ENCODE peak calls at places on chromosomes 2 and 18, in nine cellular contexts. J is colonic mucosa, B is neural progenitor cell, I is neuronal stem cell, E is PC-3, R is HCT116, A is endodermal cell, Z is fibroblast of lung, Q is endothelial cell of umbilical vein. F is an unnamed sample. For H3K9me3, the result is how much of the 10 kb centered on the place peaks cover.

GRCh38 chr2:197784956-197785941 is at the start of gene BOLL:
- DNase-seq in J (no peak), B (no peak), I (no peak), E (no peak), R (no peak), A (peak), Z (no peak), Q (no peak), F (no peak)

GRCh38 chr2:120677221-120677620 is 58.4 kb upstream of the GLI2 start:
- DNase-seq in J (no peak), B (no peak), I (no peak), E (no peak), R (no peak), A (no peak), Z (no peak), Q (no peak), F (no peak)

GRCh38 chr2:65957454-65957853 is 477.5 kb upstream of the MEIS1 start:
- DNase-seq in J (no peak), B (no peak), I (no peak), E (no peak), R (no peak), A (peak), Z (no peak), Q (no peak), F (no peak)

GRCh38 chr18:31203086-31203793 is 40.6 kb upstream of the DSC1 start:
- DNase-seq in J (peak), B (no peak), I (no peak), E (no peak), R (no peak), A (no peak), Z (peak), Q (no peak), F (no peak)

GRCh38 chr2:135093685-135094340 is 41.7 kb downstream of the RAB3GAP1 start:
- DNase-seq in J (peak), B (no peak), I (no peak), E (no peak), R (no peak), A (no peak), Z (no peak), Q (no peak), F (no peak)

GRCh38 chr2:69777778-69778089 is 35.8 kb downstream of the ANXA4 start:
- DNase-seq in J (no peak), B (no peak), I (no peak), E (no peak), R (no peak), A (no peak), Z (no peak), Q (no peak), F (no peak)

GRCh38 chr2:55063226-55063625 is 13.0 kb upstream of the RTN4 start:
- DNase-seq in J (no peak), B (no peak), I (no peak), E (no peak), R (no peak), A (no peak), Z (no peak), Q (no peak), F (no peak)

GRCh38 chr2:159497256-159497655 is 119.1 kb downstream of the BAZ2B start:
- DNase-seq in J (peak), B (no peak), I (no peak), E (peak), R (peak), A (no peak), Z (peak), Q (peak), F (peak)

GRCh38 chr2:214127178-214127970 is 283.5 kb upstream of the VWC2L start:
- DNase-seq in J (no peak), B (peak), I (no peak), E (peak), R (no peak), A (no peak), Z (peak), Q (no peak), F (peak)

GRCh38 chr2:136917281-136917680 is 151.9 kb downstream of the THSD7B start:
- DNase-seq in J (no peak), B (peak), I (peak), E (no peak), R (no peak), A (peak), Z (no peak), Q (peak), F (no peak)

GRCh38 chr2:224171226-224171625 is 132.1 kb upstream of the SERPINE2 start:
- DNase-seq in J (peak), B (no peak), I (no peak), E (no peak), R (no peak), A (no peak), Z (no peak), Q (no peak), F (no peak)

GRCh38 chr18:32674491-32674890 is 98.3 kb downstream of the KLHL14 start:
- DNase-seq in J (no peak), B (peak), I (no peak), E (peak), R (no peak), A (no peak), Z (no peak), Q (peak), F (peak)

GRCh38 chr2:26462511-26463251 is 15.2 kb downstream of the OTOF start:
- DNase-seq in J (no peak), B (peak), I (peak), E (peak), R (peak), A (peak), Z (peak), Q (peak), F (peak)

GRCh38 chr18:62953663-62954062 is 238.3 kb downstream of the PHLPP1 start:
- DNase-seq in J (no peak), B (no peak), I (no peak), E (no peak), R (no peak), A (no peak), Z (no peak), Q (no peak), F (no peak)

GRCh38 chr2:237501892-237502513 is 15.0 kb downstream of the MLPH start:
- DNase-seq in J (no peak), B (no peak), I (no peak), E (peak), R (no peak), A (no peak), Z (peak), Q (peak), F (peak)

GRCh38 chr2:129709030-129709955 is 270.2 kb upstream of the RAB6C start:
- DNase-seq in J (no peak), B (no peak), I (no peak), E (no peak), R (no peak), A (no peak), Z (no peak), Q (no peak), F (no peak)

GRCh38 chr2:137508739-137509384 is 455.4 kb upstream of the HNMT start:
- DNase-seq in J (no peak), B (no peak), I (no peak), E (peak), R (no peak), A (peak), Z (no peak), Q (no peak), F (no peak)

GRCh38 chr2:138110453-138111083 is 146.3 kb downstream of the HNMT start:
- DNase-seq in J (no peak), B (no peak), I (no peak), E (no peak), R (no peak), A (no peak), Z (no peak), Q (no peak), F (no peak)

GRCh38 chr2:167862787-167863186 is 384.6 kb downstream of the STK39 start:
- DNase-seq in J (no peak), B (no peak), I (no peak), E (peak), R (no peak), A (no peak), Z (peak), Q (no peak), F (no peak)

GRCh38 chr2:186827426-186827825 is 21.5 kb downstream of the ZSWIM2 start:
- DNase-seq in J (no peak), B (no peak), I (no peak), E (no peak), R (no peak), A (no peak), Z (no peak), Q (no peak), F (peak)

GRCh38 chr2:129619471-129619870 is 360.0 kb upstream of the RAB6C start:
- DNase-seq in J (no peak), B (no peak), I (no peak), E (no peak), R (no peak), A (peak), Z (no peak), Q (no peak), F (no peak)

GRCh38 chr2:239157766-239158165 is 243.1 kb downstream of the HDAC4 start:
- DNase-seq in J (peak), B (peak), I (peak), E (peak), R (peak), A (peak), Z (no peak), Q (peak), F (no peak)

DNA sequence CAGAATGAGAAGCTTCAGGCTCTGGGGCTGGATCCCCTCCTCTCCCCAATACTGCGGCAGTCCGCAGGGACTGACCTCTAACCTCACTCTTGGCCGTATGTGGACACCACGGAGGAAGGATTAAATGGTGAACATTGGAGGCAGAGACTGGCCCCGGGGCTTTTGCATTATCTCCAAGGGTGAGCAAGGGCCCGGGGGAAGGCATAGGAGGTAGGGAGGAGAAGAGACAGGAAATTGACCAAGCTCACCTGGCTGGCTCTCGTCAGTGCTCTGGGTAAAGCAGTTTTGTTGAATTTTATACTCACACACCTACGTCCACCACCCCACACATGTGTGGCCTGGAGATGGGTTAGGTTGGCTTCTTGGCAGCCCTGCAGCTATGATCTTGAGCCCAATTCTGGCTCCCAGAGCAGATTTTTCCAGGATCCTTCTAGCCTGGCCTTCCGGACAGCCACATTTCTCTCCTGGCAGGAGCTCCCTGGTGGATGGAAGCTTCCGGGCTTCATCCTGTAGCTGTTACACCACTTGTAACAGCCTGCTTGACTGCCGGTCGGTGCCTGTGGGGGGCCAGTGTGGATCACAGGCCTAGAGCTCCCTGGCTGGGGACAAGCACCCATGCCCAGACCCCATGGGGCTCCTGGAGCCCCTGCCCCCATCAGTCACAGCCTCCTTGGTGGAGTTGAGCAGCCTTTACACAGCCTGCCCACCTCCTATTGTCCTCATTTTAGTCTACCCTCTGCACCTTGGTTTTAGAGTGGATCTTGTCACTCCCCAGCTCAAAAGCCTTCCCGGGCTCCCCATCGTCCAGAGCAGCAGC is 7.6 kb downstream of the ITM2C start:
- DNase-seq in J (no peak), B (no peak), I (no peak), E (no peak), R (no peak), A (peak), Z (no peak), Q (no peak), F (no peak)
- H3K9ac ChIP-seq in J (peak), B (no peak), I (no peak), E (no peak), R (no peak), A (no peak), Z (no peak), Q (no peak), F (no peak)

DNA sequence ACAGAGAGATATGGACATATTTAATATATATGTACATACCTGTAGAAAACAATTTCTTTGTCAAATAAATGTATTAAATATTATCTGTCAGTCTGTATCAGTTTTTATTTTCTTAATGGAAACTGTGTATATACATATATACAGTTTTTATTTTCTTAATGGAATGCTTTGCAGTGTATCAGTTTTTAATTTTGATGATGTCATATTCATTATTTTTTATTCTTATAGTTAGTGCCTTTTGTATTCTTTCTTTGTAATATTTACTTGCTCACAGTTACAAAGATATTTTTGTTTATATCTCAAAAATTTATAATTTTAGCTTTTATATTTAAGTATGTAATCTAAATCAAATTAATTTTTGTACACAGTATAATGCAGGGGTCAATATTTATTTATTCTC is 20.6 kb downstream of the KCNH7 start:
- DNase-seq in J (no peak), B (no peak), I (no peak), E (no peak), R (no peak), A (no peak), Z (no peak), Q (no peak), F (no peak)
- H3K4me3 ChIP-seq in J (no peak), B (no peak), I (no peak), E (no peak), R (no peak), A (no peak), Z (no peak), Q (no peak), F (no peak)

GRCh38 chr2:228533156-228533555 is 351.7 kb upstream of the SPHKAP start:
- DNase-seq in J (no peak), B (no peak), I (no peak), E (no peak), R (no peak), A (no peak), Z (no peak), Q (no peak), F (no peak)
- H3K9me3 ChIP-seq in J (under half), B (under half), I (under half), E (under half), R (under half), A (half or more), Z (under half), Q (under half), F (under half)

DNA sequence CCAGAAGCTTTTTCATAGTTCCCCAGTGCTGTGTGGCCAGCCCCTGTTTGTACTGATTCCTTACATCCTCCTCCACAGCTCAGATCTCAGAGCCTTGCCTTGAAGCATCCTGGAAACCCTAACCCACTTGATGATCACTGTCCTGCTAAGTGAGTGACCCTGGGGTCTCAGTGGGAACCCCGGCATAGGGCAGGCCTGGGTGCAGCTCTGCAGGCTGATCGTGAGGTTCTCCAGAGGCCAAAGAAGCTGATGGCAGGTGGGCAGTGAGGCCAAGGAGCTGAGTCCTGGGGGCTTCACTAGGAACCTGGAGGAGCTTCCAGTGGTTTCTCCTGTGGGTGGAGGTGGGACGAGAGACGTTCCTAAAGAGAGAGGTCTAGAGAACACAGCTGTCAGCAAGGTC is 47.4 kb upstream of the BIN1 start:
- DNase-seq in J (no peak), B (no peak), I (no peak), E (no peak), R (no peak), A (no peak), Z (no peak), Q (no peak), F (no peak)
- H3K9ac ChIP-seq in J (no peak), B (no peak), I (no peak), E (peak), R (no peak), A (no peak), Z (no peak), Q (no peak), F (peak)

GRCh38 chr2:75344146-75344545 is 144.8 kb upstream of the TACR1 start:
- DNase-seq in J (no peak), B (no peak), I (no peak), E (no peak), R (no peak), A (no peak), Z (no peak), Q (no peak), F (no peak)

GRCh38 chr2:75340560-75340959 is 141.2 kb upstream of the TACR1 start:
- DNase-seq in J (no peak), B (no peak), I (no peak), E (peak), R (no peak), A (no peak), Z (no peak), Q (no peak), F (peak)

GRCh38 chr2:75337040-75337439 is 137.7 kb upstream of the TACR1 start:
- DNase-seq in J (no peak), B (no peak), I (no peak), E (no peak), R (no peak), A (no peak), Z (no peak), Q (no peak), F (no peak)

GRCh38 chr2:75337619-75338018 is 138.3 kb upstream of the TACR1 start:
- DNase-seq in J (no peak), B (no peak), I (no peak), E (no peak), R (no peak), A (no peak), Z (no peak), Q (no peak), F (no peak)

DNA sequence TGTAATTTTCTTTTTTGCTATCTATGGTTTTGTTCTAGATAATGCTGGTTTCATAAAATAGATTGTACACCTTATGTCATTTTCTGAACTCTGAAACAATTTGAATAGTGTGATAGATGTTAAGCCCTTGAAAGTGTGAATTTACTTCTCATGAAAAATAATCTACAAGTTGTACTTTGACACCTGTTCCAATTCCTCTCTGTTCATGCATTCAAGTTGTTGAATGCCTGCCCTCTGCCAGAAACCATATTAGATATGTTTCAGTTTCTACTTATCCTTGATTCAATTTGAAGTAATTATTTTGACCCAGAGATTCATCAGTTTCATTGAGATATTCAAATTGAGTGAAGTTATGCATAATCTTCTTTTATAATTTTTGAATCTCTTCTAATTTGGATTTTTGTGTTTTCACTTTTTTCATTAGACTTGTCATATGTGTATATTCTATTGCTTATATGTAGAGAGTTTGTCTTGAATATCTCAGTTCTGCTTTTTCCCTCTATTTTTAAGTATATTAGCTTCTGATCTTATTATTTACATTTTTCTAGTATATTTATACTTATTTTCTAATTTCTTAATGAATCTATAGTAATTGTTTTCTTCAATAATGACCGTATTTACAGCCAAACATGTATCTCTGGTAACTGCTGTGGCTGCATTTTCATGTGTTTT is 143.3 kb upstream of the TACR1 start:
- DNase-seq in J (no peak), B (no peak), I (no peak), E (no peak), R (no peak), A (no peak), Z (no peak), Q (no peak), F (no peak)
- H3K4me3 ChIP-seq in J (no peak), B (no peak), I (no peak), E (no peak), R (no peak), A (no peak), Z (no peak), Q (no peak), F (no peak)

GRCh38 chr2:81087646-81088045 is 783.1 kb upstream of the LRRTM1 start:
- DNase-seq in J (no peak), B (no peak), I (no peak), E (no peak), R (no peak), A (no peak), Z (no peak), Q (no peak), F (no peak)

GRCh38 chr2:81078102-81078501 is 773.5 kb upstream of the LRRTM1 start:
- DNase-seq in J (no peak), B (no peak), I (no peak), E (no peak), R (no peak), A (no peak), Z (no peak), Q (no peak), F (no peak)

GRCh38 chr2:81078631-81079030 is 774.1 kb upstream of the LRRTM1 start:
- DNase-seq in J (no peak), B (no peak), I (no peak), E (no peak), R (no peak), A (peak), Z (no peak), Q (no peak), F (no peak)

GRCh38 chr2:81084101-81084500 is 779.5 kb upstream of the LRRTM1 start:
- DNase-seq in J (no peak), B (no peak), I (no peak), E (peak), R (no peak), A (no peak), Z (no peak), Q (no peak), F (no peak)
- H3K9me3 ChIP-seq in J (under half), B (under half), I (under half), E (under half), R (under half), A (under half), Z (under half), Q (under half), F (under half)

DNA sequence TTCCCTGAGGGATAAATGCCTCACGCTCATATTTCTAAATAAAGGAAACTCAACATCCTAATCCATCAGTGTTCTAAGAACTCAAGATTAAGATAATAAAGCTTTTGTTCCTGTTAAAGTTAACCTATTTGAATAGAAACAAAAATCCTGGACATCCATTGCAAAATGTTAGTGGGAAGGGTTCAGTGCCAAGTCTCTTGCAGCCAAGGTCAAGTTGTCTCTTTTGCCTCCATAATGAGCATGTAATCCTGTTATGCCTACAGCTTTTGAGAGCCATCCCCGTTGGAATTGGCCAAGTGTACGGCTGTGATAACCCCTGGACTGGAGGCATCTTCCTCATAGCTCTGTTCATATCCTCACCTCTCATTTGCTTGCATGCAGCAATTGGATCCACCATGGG is 51.3 kb upstream of the SLC14A1 start:
- DNase-seq in J (no peak), B (no peak), I (no peak), E (no peak), R (no peak), A (no peak), Z (no peak), Q (no peak), F (no peak)
- H3K9ac ChIP-seq in J (no peak), B (no peak), I (no peak), E (no peak), R (no peak), A (no peak), Z (no peak), Q (no peak), F (no peak)

F was measured in adipocyte.